ENCODE peak calls at places on chromosome 5, in eight cellular contexts. P is choroid plexus epithelial cell, X is GM19239, J is Peyer's patch, G is foreskin fibroblast, V is left cardiac atrium, W is IMR-90, C is pons. H is an unnamed sample.

GRCh38 chr5:179607449-179607931 is 16.0 kb downstream of the HNRNPH1 start:
- DNase-seq in X (no peak), C (peak), J (no peak), G (peak), W (no peak), P (no peak), V (peak), H (no peak)

GRCh38 chr5:61897251-61897650 is 408.8 kb upstream of the KIF2A start:
- DNase-seq in J (no peak), X (no peak), C (no peak), W (no peak), G (no peak), P (no peak), V (no peak), H (no peak)

GRCh38 chr5:120504057-120504456 is 40.0 kb downstream of the PRR16 start:
- DNase-seq in J (no peak), X (no peak), G (no peak), C (no peak), P (peak), W (no peak), V (no peak), H (no peak)

GRCh38 chr5:151772029-151772867 is 494 bp downstream of the G3BP1 start:
- DNase-seq in J (peak), X (no peak), P (peak), G (peak), W (no peak), C (peak), V (peak), H (peak)

GRCh38 chr5:83474986-83475385 is 3.4 kb downstream of the VCAN start:
- DNase-seq in C (no peak), V (no peak), W (no peak), X (no peak), G (no peak), P (no peak), J (no peak), H (no peak)

GRCh38 chr5:66987126-66987525 is 209.5 kb downstream of the CD180 start:
- DNase-seq in G (peak), P (peak), W (peak), V (no peak), X (no peak), J (no peak), C (no peak), H (peak)

GRCh38 chr5:113205807-113206206 is 229.0 kb downstream of the TSSK1B start:
- DNase-seq in G (no peak), V (no peak), C (peak), J (no peak), W (no peak), X (no peak), P (no peak), H (no peak)

GRCh38 chr5:153365547-153365946 is 124.9 kb upstream of the GRIA1 start:
- DNase-seq in X (no peak), P (no peak), J (no peak), G (no peak), W (no peak), C (no peak), V (no peak), H (no peak)

GRCh38 chr5:165829504-165829903 is 2324.1 kb downstream of the MAT2B start:
- DNase-seq in G (no peak), J (no peak), W (no peak), P (no peak), X (no peak), V (no peak), C (no peak), H (no peak)

GRCh38 chr5:172679621-172680212 is 38.7 kb downstream of the NEURL1B start:
- DNase-seq in J (no peak), V (no peak), C (no peak), X (no peak), W (no peak), P (no peak), G (no peak), H (no peak)

GRCh38 chr5:128436825-128437224 is 101.2 kb downstream of the FBN2 start:
- DNase-seq in C (no peak), V (no peak), G (peak), X (no peak), P (peak), W (peak), J (no peak), H (peak)

GRCh38 chr5:137488516-137488915 is 10.6 kb downstream of the SPOCK1 start:
- DNase-seq in W (no peak), V (no peak), C (no peak), P (no peak), G (no peak), J (no peak), X (no peak), H (no peak)

GRCh38 chr5:107674655-107675054 is 3.9 kb upstream of the EFNA5 start:
- DNase-seq in C (no peak), W (peak), G (peak), P (peak), X (no peak), J (no peak), V (no peak), H (peak)

GRCh38 chr5:69498384-69498783 is 5.8 kb downstream of the OCLN start:
- DNase-seq in X (no peak), W (no peak), V (no peak), P (no peak), C (no peak), G (no peak), J (no peak), H (no peak)

GRCh38 chr5:10503997-10504761 is 59.7 kb upstream of the ANKRD33B start:
- DNase-seq in G (no peak), W (peak), J (no peak), X (no peak), V (no peak), P (no peak), C (no peak), H (no peak)

GRCh38 chr5:74241751-74242140 is 398.8 kb downstream of the ENC1 start:
- DNase-seq in J (no peak), C (no peak), P (no peak), G (peak), W (peak), V (no peak), X (no peak), H (peak)

H was measured in iris pigment epithelial cell.